ENCODE peak calls at places on chromosomes 6 and 20, in four cellular contexts. One of them, this sample, is unnamed.
A peak's percentile ranks its signal among the peaks of the same experiment; 100 is the strongest.

GRCh38 chr6:163530406-163530805 is 115.9 kb downstream of the QKI start:
- DNase-seq in stomach: no peak
- DNase-seq in K562: no peak
- DNase-seq in H1: no peak
- DNase-seq in this sample: no peak

GRCh38 chr6:25324076-25324762 is 45.0 kb downstream of the CARMIL1 start:
- DNase-seq in K562: no peak
- DNase-seq in stomach: no peak
- DNase-seq in H1: no peak
- DNase-seq in this sample: no peak

GRCh38 chr20:50992733-50993457 is 30.0 kb downstream of the KCNG1 start:
- DNase-seq in stomach: no peak
- DNase-seq in K562: peak; percentile 94
- DNase-seq in H1: peak; percentile 82
- DNase-seq in this sample: peak; percentile 48

GRCh38 chr6:8940356-8940755 is 505.0 kb upstream of the SLC35B3 start:
- DNase-seq in stomach: no peak
- DNase-seq in H1: no peak
- DNase-seq in K562: no peak
- DNase-seq in this sample: no peak

GRCh38 chr20:24353135-24353694 is 116.2 kb upstream of the SYNDIG1 start:
- DNase-seq in stomach: no peak
- DNase-seq in K562: no peak
- DNase-seq in H1: no peak
- DNase-seq in this sample: no peak

GRCh38 chr6:147161974-147162495 is 42.2 kb upstream of the STXBP5 start:
- DNase-seq in stomach: no peak
- DNase-seq in H1: no peak
- DNase-seq in K562: peak; percentile 85
- DNase-seq in this sample: no peak

GRCh38 chr20:23638309-23638708 is 554 bp upstream of the CST3 start:
- DNase-seq in K562: no peak
- DNase-seq in H1: no peak
- DNase-seq in stomach: no peak
- DNase-seq in this sample: no peak

GRCh38 chr6:170224694-170225660 is 65.9 kb downstream of the DLL1 start:
- DNase-seq in stomach: peak; percentile 81
- DNase-seq in K562: no peak
- DNase-seq in H1: peak; percentile 44
- DNase-seq in this sample: no peak

GRCh38 chr20:59912609-59913008 is 20.8 kb downstream of the SYCP2 start:
- DNase-seq in stomach: no peak
- DNase-seq in H1: no peak
- DNase-seq in K562: no peak
- DNase-seq in this sample: no peak

GRCh38 chr6:90144396-90144795 is 152.2 kb downstream of the BACH2 start:
- DNase-seq in H1: no peak
- DNase-seq in K562: no peak
- DNase-seq in stomach: no peak
- DNase-seq in this sample: no peak

GRCh38 chr6:37696841-37697735 is 595 bp downstream of the MDGA1 start:
- DNase-seq in H1: peak; percentile 64
- DNase-seq in K562: peak; percentile 47
- DNase-seq in stomach: peak; percentile 30
- DNase-seq in this sample: peak; percentile 52

GRCh38 chr6:106959985-106960384 is 14.5 kb downstream of the CD24 start:
- DNase-seq in H1: no peak
- DNase-seq in stomach: no peak
- DNase-seq in K562: no peak
- DNase-seq in this sample: no peak

GRCh38 chr6:136294621-136295020 is 5.0 kb upstream of the BCLAF1 start:
- DNase-seq in H1: no peak
- DNase-seq in stomach: no peak
- DNase-seq in K562: no peak
- DNase-seq in this sample: no peak

GRCh38 chr6:35425284-35425683 is 26.9 kb upstream of the FANCE start:
- DNase-seq in H1: no peak
- DNase-seq in stomach: no peak
- DNase-seq in K562: no peak
- DNase-seq in this sample: no peak

GRCh38 chr6:132483779-132484679 is 28.9 kb downstream of the STX7 start:
- DNase-seq in H1: no peak
- DNase-seq in K562: peak; percentile 56
- DNase-seq in stomach: no peak
- DNase-seq in this sample: no peak

GRCh38 chr6:43405354-43405753 is 22.0 kb upstream of the ABCC10 start:
- DNase-seq in K562: no peak
- DNase-seq in stomach: no peak
- DNase-seq in H1: no peak
- DNase-seq in this sample: no peak

DNA sequence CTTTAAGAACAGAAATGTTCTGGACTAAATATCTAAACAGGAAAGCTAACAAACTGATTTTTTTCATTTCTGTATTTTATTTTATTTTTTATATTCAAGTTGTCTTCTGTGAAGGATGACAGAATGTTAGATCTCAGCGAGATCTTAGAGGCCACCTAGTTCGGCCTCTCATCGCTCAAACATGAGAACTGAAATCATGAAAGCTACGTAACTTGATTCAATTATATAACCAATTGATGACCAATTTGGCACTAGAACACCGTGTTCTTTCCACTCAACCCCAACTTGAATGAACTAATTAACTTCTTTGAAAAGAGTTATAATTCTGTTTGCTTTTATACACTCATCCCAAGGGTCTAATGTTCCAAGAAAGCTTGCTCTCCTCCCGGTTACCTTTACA is 24.6 kb upstream of the RNF217 start:
- DNase-seq in H1: no peak
- DNase-seq in stomach: no peak
- DNase-seq in K562: no peak
- DNase-seq in this sample: no peak
- TF ChIP-seq POLR2AphosphoS5 in H1: no peak
- TF ChIP-seq POLR2AphosphoS5 in stomach: no peak
- TF ChIP-seq POLR2AphosphoS5 in K562: no peak
- TF ChIP-seq POLR2AphosphoS5 in this sample: no peak

DNA sequence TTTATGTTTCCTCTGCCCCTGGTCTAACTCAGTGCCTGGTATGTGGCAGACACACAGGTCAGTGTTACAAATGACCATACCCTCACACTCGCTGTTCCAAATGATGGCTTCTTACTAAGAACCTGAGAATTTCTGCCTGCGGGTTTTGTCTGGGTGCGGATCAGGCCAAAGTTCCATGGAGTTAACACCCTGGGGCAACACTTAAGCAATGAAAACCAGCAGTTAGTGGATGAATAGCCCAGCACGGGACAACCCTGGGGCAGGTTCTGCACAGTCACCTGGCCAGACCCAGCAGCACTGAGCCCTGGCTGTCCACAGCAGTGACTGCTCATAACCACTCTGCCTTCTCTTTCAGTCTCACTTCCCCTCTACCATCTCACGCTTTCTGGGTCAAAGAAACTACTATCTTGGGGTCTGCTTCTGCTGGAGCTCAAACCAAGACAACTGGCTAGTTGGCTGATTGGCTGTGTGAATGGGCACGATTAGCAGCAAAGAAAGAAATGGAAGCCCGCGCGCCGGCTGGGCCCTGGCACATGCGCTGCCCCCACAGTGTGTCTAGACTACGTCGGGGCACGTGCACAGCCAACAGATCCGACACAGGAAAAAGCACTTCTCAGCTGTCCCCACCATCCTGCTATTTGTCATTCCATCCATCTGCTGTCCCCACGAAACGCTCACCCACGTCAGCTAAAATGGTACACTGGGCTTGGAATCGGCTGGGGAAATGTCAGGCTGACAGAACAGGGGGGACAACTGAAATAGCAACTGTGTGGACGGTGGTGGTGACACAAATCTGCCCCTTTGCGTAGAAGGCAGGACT is 36.6 kb downstream of the MGME1 start:
- DNase-seq in stomach: no peak
- DNase-seq in H1: no peak
- DNase-seq in K562: no peak
- DNase-seq in this sample: peak; percentile 62
- TF ChIP-seq POLR2A in stomach: no peak
- TF ChIP-seq POLR2A in H1: no peak
- TF ChIP-seq POLR2A in K562: no peak
- TF ChIP-seq POLR2A in this sample: no peak

GRCh38 chr20:40654876-40655275 is 34.2 kb downstream of the MAFB start:
- DNase-seq in K562: no peak
- DNase-seq in stomach: no peak
- DNase-seq in H1: no peak
- DNase-seq in this sample: no peak
- TF ChIP-seq POLR2AphosphoS5 in K562: no peak
- TF ChIP-seq POLR2AphosphoS5 in stomach: no peak
- TF ChIP-seq POLR2AphosphoS5 in H1: no peak
- TF ChIP-seq POLR2AphosphoS5 in this sample: no peak

GRCh38 chr6:3735029-3735605 is 16.4 kb downstream of the PXDC1 start:
- DNase-seq in H1: no peak
- DNase-seq in K562: no peak
- DNase-seq in stomach: no peak
- DNase-seq in this sample: no peak
- TF ChIP-seq POLR2A in H1: no peak
- TF ChIP-seq POLR2A in K562: no peak
- TF ChIP-seq POLR2A in stomach: no peak
- TF ChIP-seq POLR2A in this sample: no peak

GRCh38 chr6:36517408-36517807 is 29.9 kb downstream of the STK38 start:
- DNase-seq in K562: no peak
- DNase-seq in stomach: no peak
- DNase-seq in H1: no peak
- DNase-seq in this sample: no peak

GRCh38 chr6:36516559-36516958 is 30.7 kb downstream of the STK38 start:
- DNase-seq in K562: no peak
- DNase-seq in stomach: no peak
- DNase-seq in H1: no peak
- DNase-seq in this sample: no peak

GRCh38 chr6:36514554-36515456 is 32.5 kb downstream of the STK38 start:
- DNase-seq in K562: no peak
- DNase-seq in H1: no peak
- DNase-seq in stomach: no peak
- DNase-seq in this sample: no peak

GRCh38 chr6:36516991-36517390 is 30.3 kb downstream of the STK38 start:
- DNase-seq in K562: no peak
- DNase-seq in H1: no peak
- DNase-seq in stomach: no peak
- DNase-seq in this sample: no peak

DNA sequence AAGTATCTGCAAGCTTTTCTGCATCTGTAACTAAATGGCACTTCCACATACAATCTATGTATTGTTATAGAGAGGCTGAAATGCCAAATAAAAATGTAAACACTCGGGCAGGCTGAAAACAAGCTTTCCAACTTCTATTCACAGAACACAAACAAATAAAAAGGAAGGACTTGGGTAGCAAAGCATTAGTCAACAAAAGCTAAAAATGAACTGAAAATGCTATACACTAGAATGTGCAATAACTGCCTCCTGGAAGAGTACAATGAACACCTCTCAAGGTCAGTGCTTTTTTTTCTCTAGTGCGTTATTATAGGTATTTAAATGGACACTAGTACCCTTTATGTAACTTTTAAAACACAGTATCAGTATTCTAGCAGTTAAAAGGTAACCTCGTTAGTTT is 31.4 kb downstream of the STK38 start:
- DNase-seq in H1: no peak
- DNase-seq in K562: no peak
- DNase-seq in stomach: no peak
- DNase-seq in this sample: no peak
- TF ChIP-seq POLR2AphosphoS5 in H1: no peak
- TF ChIP-seq POLR2AphosphoS5 in K562: no peak
- TF ChIP-seq POLR2AphosphoS5 in stomach: no peak
- TF ChIP-seq POLR2AphosphoS5 in this sample: no peak

GRCh38 chr6:18433059-18433458 is 45.9 kb downstream of the RNF144B start:
- DNase-seq in stomach: no peak
- DNase-seq in H1: no peak
- DNase-seq in K562: no peak
- DNase-seq in this sample: no peak
- TF ChIP-seq POLR2A in stomach: no peak
- TF ChIP-seq POLR2A in H1: no peak
- TF ChIP-seq POLR2A in K562: no peak
- TF ChIP-seq POLR2A in this sample: no peak

GRCh38 chr6:159983641-159984080 is 14.8 kb downstream of the IGF2R start:
- DNase-seq in K562: no peak
- DNase-seq in H1: no peak
- DNase-seq in stomach: no peak
- DNase-seq in this sample: no peak

GRCh38 chr6:159980474-159980873 is 11.6 kb downstream of the IGF2R start:
- DNase-seq in H1: no peak
- DNase-seq in stomach: no peak
- DNase-seq in K562: no peak
- DNase-seq in this sample: no peak

GRCh38 chr6:159982726-159983506 is 14.0 kb downstream of the IGF2R start:
- DNase-seq in K562: no peak
- DNase-seq in stomach: no peak
- DNase-seq in H1: no peak
- DNase-seq in this sample: no peak

GRCh38 chr6:159981171-159981571 is 12.3 kb downstream of the IGF2R start:
- DNase-seq in K562: no peak
- DNase-seq in stomach: no peak
- DNase-seq in H1: no peak
- DNase-seq in this sample: no peak

GRCh38 chr6:159981591-159982245 is 12.8 kb downstream of the IGF2R start:
- DNase-seq in K562: peak; percentile 61
- DNase-seq in H1: no peak
- DNase-seq in stomach: peak; percentile 61
- DNase-seq in this sample: no peak
- TF ChIP-seq POLR2AphosphoS5 in K562: no peak
- TF ChIP-seq POLR2AphosphoS5 in H1: no peak
- TF ChIP-seq POLR2AphosphoS5 in stomach: no peak
- TF ChIP-seq POLR2AphosphoS5 in this sample: peak; percentile 69

GRCh38 chr6:46918830-46919229 is 2.9 kb downstream of the ADGRF5 start:
- DNase-seq in K562: no peak
- DNase-seq in stomach: no peak
- DNase-seq in H1: no peak
- DNase-seq in this sample: no peak

GRCh38 chr6:46925563-46926253 is 4.0 kb upstream of the ADGRF5 start:
- DNase-seq in K562: no peak
- DNase-seq in H1: no peak
- DNase-seq in stomach: peak; percentile 77
- DNase-seq in this sample: no peak

GRCh38 chr6:46923476-46923875 is 1.7 kb upstream of the ADGRF5 start:
- DNase-seq in H1: no peak
- DNase-seq in stomach: no peak
- DNase-seq in K562: no peak
- DNase-seq in this sample: no peak

GRCh38 chr6:46921059-46921458 is 679 bp downstream of the ADGRF5 start:
- DNase-seq in H1: no peak
- DNase-seq in stomach: no peak
- DNase-seq in K562: no peak
- DNase-seq in this sample: no peak

GRCh38 chr6:46921731-46922130 is at the start of gene ADGRF5:
- DNase-seq in K562: no peak
- DNase-seq in stomach: no peak
- DNase-seq in H1: no peak
- DNase-seq in this sample: no peak
- TF ChIP-seq POLR2A in K562: no peak
- TF ChIP-seq POLR2A in stomach: no peak
- TF ChIP-seq POLR2A in H1: no peak
- TF ChIP-seq POLR2A in this sample: no peak

This sample was measured in GM12891.